ENCODE peak calls at places on chromosomes 3 and 15, in ten cellular contexts. G, J, I, T, L, B, R, M, Z and W are unnamed samples.

GRCh38 chr15:73388256-73388781 is 19.6 kb upstream of the HCN4 start:
- DNase-seq in G (no peak), J (peak), I (peak), T (peak), L (peak), B (no peak), R (peak), M (no peak), Z (no peak), W (no peak)

GRCh38 chr3:193743702-193744047 is 150.7 kb downstream of the OPA1 start:
- DNase-seq in G (no peak), J (peak), I (no peak), T (no peak), L (no peak), B (no peak), R (no peak), M (no peak), Z (no peak), W (no peak)

GRCh38 chr15:51093865-51094605 is 671 bp downstream of the TNFAIP8L3 start:
- DNase-seq in G (peak), J (peak), I (peak), T (peak), L (peak), B (no peak), R (peak), M (no peak), Z (no peak), W (no peak)

GRCh38 chr3:8532251-8532831 is 30.7 kb downstream of the LMCD1 start:
- DNase-seq in G (no peak), J (no peak), I (peak), T (no peak), L (peak), B (no peak), R (no peak), M (no peak), Z (no peak), W (no peak)

GRCh38 chr3:184085389-184085852 is 11.4 kb upstream of the HTR3E start:
- DNase-seq in G (no peak), J (peak), I (peak), T (peak), L (peak), B (no peak), R (peak), M (no peak), Z (no peak), W (no peak)

GRCh38 chr3:121739902-121740301 is 9.6 kb downstream of the GOLGB1 start:
- DNase-seq in G (no peak), J (no peak), I (no peak), T (no peak), L (no peak), B (no peak), R (no peak), M (no peak), Z (no peak), W (no peak)

GRCh38 chr3:188061133-188061532 is 92.8 kb upstream of the LPP start:
- DNase-seq in G (no peak), J (peak), I (peak), T (peak), L (peak), B (no peak), R (peak), M (no peak), Z (no peak), W (no peak)

GRCh38 chr3:57582470-57583168 is 14.5 kb downstream of the ARF4 start:
- DNase-seq in G (no peak), J (no peak), I (no peak), T (no peak), L (peak), B (no peak), R (peak), M (no peak), Z (no peak), W (no peak)

GRCh38 chr3:136979684-136980083 is 21.9 kb downstream of the IL20RB start:
- DNase-seq in G (no peak), J (peak), I (peak), T (no peak), L (peak), B (no peak), R (no peak), M (no peak), Z (no peak), W (no peak)

GRCh38 chr3:127033171-127033570 is 50.3 kb downstream of the PLXNA1 start:
- DNase-seq in G (no peak), J (no peak), I (no peak), T (no peak), L (no peak), B (no peak), R (no peak), M (no peak), Z (no peak), W (no peak)

GRCh38 chr3:49316696-49317457 is 23.0 kb downstream of the USP4 start:
- DNase-seq in G (no peak), J (no peak), I (no peak), T (no peak), L (no peak), B (no peak), R (no peak), M (no peak), Z (no peak), W (no peak)

GRCh38 chr3:64259646-64260045 is 34.4 kb upstream of the PRICKLE2 start:
- DNase-seq in G (no peak), J (no peak), I (peak), T (no peak), L (peak), B (no peak), R (no peak), M (no peak), Z (no peak), W (no peak)

GRCh38 chr3:175258763-175259162 is 399.6 kb downstream of the NAALADL2 start:
- DNase-seq in G (no peak), J (peak), I (peak), T (no peak), L (peak), B (peak), R (no peak), M (no peak), Z (no peak), W (no peak)

GRCh38 chr3:158789592-158789991 is 12.3 kb upstream of the MFSD1 start:
- DNase-seq in G (no peak), J (peak), I (peak), T (peak), L (peak), B (no peak), R (peak), M (no peak), Z (no peak), W (no peak)

GRCh38 chr3:20043398-20043797 is 3.2 kb downstream of the KAT2B start:
- DNase-seq in G (peak), J (peak), I (peak), T (no peak), L (peak), B (peak), R (peak), M (peak), Z (peak), W (peak)

GRCh38 chr3:180704532-180704931 is 25.2 kb upstream of the CCDC39 start:
- DNase-seq in G (no peak), J (no peak), I (no peak), T (no peak), L (no peak), B (no peak), R (no peak), M (no peak), Z (no peak), W (no peak)

GRCh38 chr3:71511037-71511436 is 72.5 kb downstream of the FOXP1 start:
- DNase-seq in G (no peak), J (peak), I (peak), T (no peak), L (peak), B (no peak), R (peak), M (no peak), Z (no peak), W (no peak)

GRCh38 chr3:142844339-142844977 is 44.4 kb downstream of the PCOLCE2 start:
- DNase-seq in G (no peak), J (peak), I (peak), T (peak), L (peak), B (no peak), R (peak), M (no peak), Z (no peak), W (no peak)

GRCh38 chr3:112560330-112560729 is 1.4 kb downstream of the ATG3 start:
- DNase-seq in G (no peak), J (peak), I (peak), T (no peak), L (no peak), B (no peak), R (no peak), M (no peak), Z (no peak), W (no peak)
- H3K4me3 ChIP-seq in G (no peak), J (peak), I (peak), T (peak), L (peak), B (peak), R (peak), M (peak), Z (peak), W (peak)

GRCh38 chr3:128485283-128486156 is 7.5 kb downstream of the GATA2 start:
- DNase-seq in G (no peak), J (no peak), I (no peak), T (no peak), L (peak), B (no peak), R (no peak), M (peak), Z (no peak), W (no peak)
- H3K4me3 ChIP-seq in G (no peak), J (peak), I (peak), T (no peak), L (peak), B (peak), R (no peak), M (peak), Z (peak), W (no peak)

DNA sequence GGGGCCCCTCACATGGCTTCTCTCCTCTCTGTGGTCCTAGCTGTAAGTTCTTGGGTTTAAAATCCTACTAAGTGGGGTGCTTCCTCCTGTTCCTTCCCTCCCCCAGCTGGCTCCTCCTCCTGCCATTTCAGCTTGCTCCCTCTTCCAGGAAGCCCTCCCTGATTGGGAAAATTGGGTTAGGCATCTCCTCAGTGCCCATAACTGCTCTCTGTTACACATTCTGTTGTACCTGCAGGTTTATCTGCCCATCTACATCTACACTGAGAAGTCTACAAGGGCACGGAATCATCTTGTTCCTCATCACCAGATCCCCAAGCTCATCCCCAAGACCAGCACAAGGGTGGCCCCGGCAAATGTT is 4.0 kb downstream of the SEMA7A start:
- DNase-seq in G (no peak), J (no peak), I (no peak), T (no peak), L (no peak), B (no peak), R (no peak), M (no peak), Z (no peak), W (no peak)
- H3K4me3 ChIP-seq in G (no peak), J (no peak), I (no peak), T (no peak), L (no peak), B (no peak), R (no peak), M (no peak), Z (no peak), W (no peak)

GRCh38 chr3:56471771-56472170 is 3.5 kb upstream of the ERC2 start:
- DNase-seq in G (no peak), J (no peak), I (no peak), T (no peak), L (no peak), B (no peak), R (no peak), M (no peak), Z (no peak), W (no peak)

GRCh38 chr3:56467801-56468183 is 475 bp downstream of the ERC2 start:
- DNase-seq in G (no peak), J (no peak), I (no peak), T (peak), L (peak), B (no peak), R (peak), M (no peak), Z (no peak), W (no peak)

GRCh38 chr3:56469141-56469540 is 874 bp upstream of the ERC2 start:
- DNase-seq in G (no peak), J (peak), I (no peak), T (peak), L (peak), B (no peak), R (no peak), M (no peak), Z (no peak), W (no peak)

GRCh38 chr3:56467108-56467507 is 1.2 kb downstream of the ERC2 start:
- DNase-seq in G (no peak), J (peak), I (peak), T (peak), L (peak), B (peak), R (peak), M (peak), Z (peak), W (no peak)

DNA sequence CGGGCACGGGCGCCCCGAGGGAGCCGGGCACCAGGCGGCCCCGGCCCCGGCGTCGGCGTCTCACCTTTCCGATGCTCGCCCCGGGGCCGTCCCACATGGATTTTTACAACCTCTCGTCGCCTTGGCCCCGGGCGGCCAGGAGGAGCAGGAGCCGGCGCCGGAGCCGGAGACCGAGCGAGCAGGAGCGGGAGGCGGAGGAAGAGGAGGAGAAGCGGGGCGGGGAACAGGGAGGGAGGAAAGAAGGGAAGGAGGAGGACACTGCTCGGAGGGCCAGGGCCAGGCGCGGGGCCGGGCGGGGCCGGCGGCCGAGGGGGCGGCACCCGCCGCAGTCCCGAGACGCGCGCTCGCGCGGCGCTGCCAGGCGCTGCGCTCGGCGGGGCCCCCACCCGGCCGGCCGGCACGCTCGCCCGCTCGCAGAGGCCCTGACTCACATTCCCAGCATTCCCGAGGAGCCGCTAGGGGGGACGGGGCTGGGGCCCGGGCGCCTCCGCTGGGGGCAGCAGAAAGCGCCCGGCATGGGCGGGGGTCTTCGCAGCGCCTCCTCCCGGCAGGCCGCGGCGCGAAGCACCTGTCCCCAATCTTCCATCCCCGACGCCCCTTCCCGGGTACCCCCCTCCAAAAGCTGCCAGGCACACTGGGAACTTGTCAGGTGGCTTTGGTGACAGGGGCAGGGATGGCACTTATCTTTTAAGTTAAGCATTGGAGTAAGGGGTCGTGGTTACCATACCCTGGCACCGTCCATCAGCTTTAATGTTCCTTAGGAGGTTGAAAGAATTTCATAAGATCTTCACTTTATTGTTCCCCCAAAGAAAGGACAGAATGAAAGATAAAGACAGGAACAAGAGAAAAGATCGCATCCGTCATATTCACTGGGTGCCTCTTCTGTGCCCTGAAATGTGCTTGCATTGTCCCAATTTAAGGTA is at the start of gene ERC2:
- DNase-seq in G (no peak), J (peak), I (peak), T (peak), L (peak), B (peak), R (peak), M (peak), Z (peak), W (no peak)
- H3K4me3 ChIP-seq in G (no peak), J (peak), I (peak), T (peak), L (peak), B (peak), R (peak), M (peak), Z (peak), W (peak)

GRCh38 chr3:18426597-18426996 is 1.5 kb upstream of the SATB1 start:
- DNase-seq in G (no peak), J (no peak), I (no peak), T (no peak), L (no peak), B (no peak), R (no peak), M (no peak), Z (no peak), W (no peak)
- H3K4me3 ChIP-seq in G (no peak), J (no peak), I (no peak), T (no peak), L (no peak), B (peak), R (peak), M (peak), Z (no peak), W (no peak)

GRCh38 chr3:105767776-105768175 is 101.0 kb downstream of the CBLB start:
- DNase-seq in G (no peak), J (no peak), I (no peak), T (no peak), L (no peak), B (no peak), R (no peak), M (no peak), Z (no peak), W (no peak)
- H3K4me3 ChIP-seq in G (no peak), J (no peak), I (no peak), T (no peak), L (no peak), B (no peak), R (no peak), M (no peak), Z (peak), W (no peak)